ENCODE peak calls at places on chromosome 22, in six cellular contexts. I is K562, J is IMR-90, G is ovary, X is body of pancreas, V is sigmoid colon. C is an unnamed sample.

GRCh38 chr22:43272301-43272700 is 70.9 kb downstream of the SCUBE1 start:
- DNase-seq in G (no peak), X (no peak), J (peak; percentile 18), V (no peak), I (no peak), C (no peak)

GRCh38 chr22:42189761-42190160 is 59.2 kb upstream of the CYP2D6 start:
- DNase-seq in V (no peak), G (no peak), I (no peak), X (no peak), J (no peak), C (no peak)

GRCh38 chr22:27420186-27420816 is 381.3 kb downstream of the MN1 start:
- DNase-seq in J (peak; percentile 25), G (no peak), X (no peak), V (no peak), I (no peak), C (no peak)

GRCh38 chr22:28855355-28856094 is 27.8 kb upstream of the ZNRF3 start:
- DNase-seq in J (peak; percentile 78), I (peak; percentile 59), X (peak; percentile 59), G (peak; percentile 63), V (peak; percentile 68), C (peak; percentile 31)

GRCh38 chr22:42174062-42174461 is 43.5 kb upstream of the CYP2D6 start:
- DNase-seq in J (peak; percentile 73), I (no peak), G (no peak), V (no peak), X (no peak), C (no peak)

GRCh38 chr22:27238935-27239510 is 562.5 kb downstream of the MN1 start:
- DNase-seq in X (peak; percentile 77), I (peak; percentile 12), G (peak; percentile 87), V (peak; percentile 86), J (peak; percentile 97), C (no peak)

GRCh38 chr22:17781319-17782031 is 7.2 kb upstream of the BID start:
- DNase-seq in I (no peak), J (peak; percentile 94), V (no peak), X (peak; percentile 43), G (no peak), C (peak; percentile 59)

GRCh38 chr22:35580351-35581022 is 36.6 kb downstream of the MB start:
- DNase-seq in I (no peak), X (no peak), V (no peak), J (no peak), G (no peak), C (no peak)

GRCh38 chr22:42364641-42365336 is 67.4 kb downstream of the NFAM1 start:
- DNase-seq in V (peak; percentile 81), X (no peak), G (peak; percentile 47), J (peak; percentile 29), I (no peak), C (no peak)

GRCh38 chr22:25146906-25147754 is 52.5 kb upstream of the CRYBB3 start:
- DNase-seq in V (no peak), I (no peak), J (no peak), G (no peak), X (no peak), C (no peak)

GRCh38 chr22:50281957-50282356 is 11.8 kb upstream of the MAPK11 start:
- DNase-seq in I (no peak), X (peak; percentile 64), G (no peak), J (no peak), V (no peak), C (peak; percentile 86)

GRCh38 chr22:32964411-32965057 is 93.6 kb downstream of the SYN3 start:
- DNase-seq in I (no peak), V (no peak), J (no peak), G (no peak), X (no peak), C (no peak)

GRCh38 chr22:50444663-50445062 is 30.2 kb downstream of the SBF1 start:
- DNase-seq in X (peak; percentile 49), I (no peak), J (peak; percentile 78), V (no peak), G (peak; percentile 70), C (peak; percentile 85)

GRCh38 chr22:37187891-37188761 is at the start of gene C1QTNF6:
- DNase-seq in X (no peak), G (peak; percentile 53), I (no peak), J (peak; percentile 35), V (peak; percentile 68), C (no peak)

GRCh38 chr22:41983516-41983915 is 14.3 kb downstream of the SEPTIN3 start:
- DNase-seq in X (no peak), J (no peak), V (no peak), G (no peak), I (no peak), C (no peak)

GRCh38 chr22:32823024-32823730 is 21.7 kb downstream of the TIMP3 start:
- DNase-seq in J (peak; percentile 44), V (peak; percentile 62), G (no peak), I (peak; percentile 48), X (peak; percentile 60), C (no peak)

GRCh38 chr22:22465782-22466181 is 42.8 kb downstream of the ZNF280B start:
- DNase-seq in I (peak; percentile 38), V (no peak), G (no peak), X (no peak), J (peak; percentile 10), C (no peak)

GRCh38 chr22:41367680-41368542 is 13.8 kb upstream of the TEF start:
- DNase-seq in I (no peak), X (peak; percentile 73), G (peak; percentile 74), V (peak; percentile 88), J (peak; percentile 22), C (peak; percentile 70)

GRCh38 chr22:18931905-18932652 is 4.0 kb downstream of the PRODH start:
- DNase-seq in X (no peak), G (no peak), V (no peak), I (no peak), J (no peak), C (no peak)

GRCh38 chr22:41445171-41446056 is 1.2 kb downstream of the TOB2 start:
- DNase-seq in J (no peak), X (peak; percentile 45), G (peak; percentile 55), V (peak; percentile 76), I (no peak), C (no peak)

GRCh38 chr22:24450600-24450999 is 23.2 kb downstream of the ADORA2A start:
- DNase-seq in X (no peak), I (no peak), G (peak; percentile 8), J (no peak), V (no peak), C (no peak)

GRCh38 chr22:18024276-18024939 is at the start of gene MICAL3:
- DNase-seq in I (peak; percentile 68), G (peak; percentile 59), V (peak; percentile 77), J (peak; percentile 64), X (peak; percentile 79), C (peak; percentile 93)

GRCh38 chr22:35538801-35539321 is 1.8 kb upstream of the RASD2 start:
- DNase-seq in G (no peak), X (peak; percentile 46), V (no peak), J (no peak), I (peak; percentile 34), C (no peak)

GRCh38 chr22:41613456-41613855 is 7.4 kb downstream of the DESI1 start:
- DNase-seq in X (no peak), V (no peak), I (no peak), G (no peak), J (peak; percentile 39), C (no peak)

GRCh38 chr22:27642104-27642800 is 159.3 kb downstream of the MN1 start:
- DNase-seq in G (no peak), I (peak; percentile 25), J (no peak), X (no peak), V (no peak), C (no peak)

GRCh38 chr22:48478529-48479265 is 1349.0 kb downstream of the BRD1 start:
- DNase-seq in V (no peak), X (no peak), J (no peak), G (no peak), I (no peak), C (no peak)

GRCh38 chr22:48475661-48476345 is 1351.9 kb downstream of the BRD1 start:
- DNase-seq in G (no peak), J (no peak), V (no peak), X (no peak), I (no peak), C (no peak)

GRCh38 chr22:48476599-48476998 is 1351.1 kb downstream of the BRD1 start:
- DNase-seq in J (no peak), G (no peak), I (no peak), V (no peak), X (no peak), C (peak; percentile 14)

GRCh38 chr22:48478124-48478523 is 1349.5 kb downstream of the BRD1 start:
- DNase-seq in J (no peak), X (no peak), I (no peak), G (no peak), V (no peak), C (peak; percentile 13)

DNA sequence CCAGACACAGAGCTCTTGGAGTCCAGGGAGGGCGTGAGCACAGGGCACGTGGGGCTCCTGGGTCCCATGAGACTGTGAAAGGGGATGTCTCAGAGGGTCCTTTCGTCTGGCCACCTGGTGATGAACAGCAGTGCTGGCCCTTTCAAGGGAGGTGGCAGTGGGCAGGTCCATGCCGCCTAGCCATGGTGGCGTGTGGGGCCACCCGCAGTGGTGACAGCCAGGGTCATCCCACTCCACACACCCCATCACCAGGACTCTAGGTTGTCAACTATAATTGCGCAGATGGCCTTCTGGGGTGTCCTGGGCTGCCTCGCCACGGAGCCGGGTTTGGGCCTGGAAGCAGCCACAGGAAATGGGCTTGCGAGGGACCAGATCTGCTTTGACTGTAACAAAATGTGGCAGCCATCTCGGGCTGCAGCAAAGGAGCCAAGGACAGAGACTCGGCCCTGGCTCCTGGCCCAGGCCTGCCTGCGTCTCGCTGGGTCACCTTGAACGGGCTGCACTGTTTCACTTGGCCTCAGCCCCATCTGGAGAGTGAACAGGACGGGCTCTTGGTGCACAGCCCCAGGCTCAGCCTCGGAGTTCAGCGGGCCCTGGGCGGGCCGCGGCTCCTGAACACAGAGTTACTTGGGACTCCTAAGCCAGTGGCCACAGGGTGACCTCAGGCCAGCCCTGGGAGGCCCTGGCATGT is 1350.5 kb downstream of the BRD1 start:
- DNase-seq in J (no peak), G (no peak), V (no peak), I (no peak), X (peak; percentile 46), C (no peak)
- H3K27ac ChIP-seq in J (no peak overlapping the region), G (no peak overlapping the region), V (no peak overlapping the region), I (no peak overlapping the region), X (no peak overlapping the region), C (no peak overlapping the region)

GRCh38 chr22:46043816-46044717 is 67.1 kb upstream of the WNT7B start:
- DNase-seq in I (no peak), V (peak; percentile 81), G (peak; percentile 62), J (no peak), X (peak; percentile 70), C (peak; percentile 83)
- TF ChIP-seq POLR2A in I (no peak), V (peak; percentile 26), G (no peak), J (no peak), X (peak; percentile 69), C (no peak)

DNA sequence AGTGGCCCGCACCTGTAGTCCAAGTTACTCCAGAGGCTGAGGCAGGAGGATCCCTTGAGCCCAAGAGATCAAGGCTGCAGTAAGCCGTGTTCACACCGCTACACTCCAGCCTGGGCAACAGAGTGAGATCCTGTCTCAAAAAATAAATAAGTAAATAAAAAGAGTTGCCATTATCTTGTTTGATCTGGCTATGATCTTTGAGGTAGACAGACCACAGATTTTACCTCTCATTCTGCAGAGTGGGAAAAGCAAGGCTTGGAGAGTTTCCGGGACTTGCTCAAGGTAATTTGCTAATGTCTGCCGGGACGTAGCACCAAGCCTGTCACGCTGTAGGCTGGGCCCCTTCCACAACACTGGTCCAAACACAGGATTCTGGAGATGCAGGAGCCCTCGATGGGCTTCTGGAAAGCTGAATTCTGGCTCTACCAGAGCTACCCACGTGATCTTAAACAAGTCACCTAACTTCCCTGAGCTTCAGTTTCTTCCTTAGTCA is 6.8 kb downstream of the GRAP2 start:
- DNase-seq in G (no peak), J (no peak), I (no peak), V (no peak), X (no peak), C (no peak)
- H3K27ac ChIP-seq in G (no peak overlapping the region), J (no peak overlapping the region), I (peak overlapping the region; percentile 46), V (no peak overlapping the region), X (no peak overlapping the region), C (peak overlapping the region; percentile 32)

GRCh38 chr22:31399211-31400022 is at the start of gene DRG1:
- DNase-seq in G (peak; percentile 97), I (peak; percentile 95), X (peak; percentile 98), J (peak; percentile 92), V (peak; percentile 99), C (peak; percentile 96)
- TF ChIP-seq POLR2A in G (peak; percentile 72), I (peak; percentile 96), X (peak; percentile 97), J (peak; percentile 92), V (peak; percentile 96), C (peak; percentile 75)

C was measured in upper lobe of left lung.